ENCODE peak calls at places on chromosomes 2 and 18, in four cellular contexts. I, T, W and D are unnamed samples.
A peak's percentile ranks its signal among the peaks of the same experiment; 100 is the strongest.

GRCh38 chr2:10930731-10931516 is 19.2 kb downstream of the KCNF1 start:
- DNase-seq in I (no peak), T (no peak), W (no peak), D (peak; percentile 19)

GRCh38 chr18:36532394-36532793 is 234.9 kb downstream of the FHOD3 start:
- DNase-seq in I (no peak), T (no peak), W (no peak), D (peak; percentile 82)

GRCh38 chr2:102473020-102473419 is at the start of gene SLC9A4:
- DNase-seq in I (peak; percentile 52), T (peak; percentile 51), W (peak; percentile 27), D (peak; percentile 9)

GRCh38 chr2:212427031-212427430 is 111.6 kb downstream of the ERBB4 start:
- DNase-seq in I (no peak), T (no peak), W (no peak), D (no peak)

GRCh38 chr18:37408676-37409305 is 156.8 kb downstream of the CELF4 start:
- DNase-seq in I (no peak), T (no peak), W (no peak), D (no peak)

GRCh38 chr2:181900007-181900651 is 8.6 kb downstream of the ITPRID2 start:
- DNase-seq in I (peak; percentile 47), T (no peak), W (no peak), D (no peak)

GRCh38 chr2:12430036-12430795 is 286.5 kb upstream of the TRIB2 start:
- DNase-seq in I (no peak), T (no peak), W (no peak), D (peak; percentile 64)

GRCh38 chr2:25822190-25823117 is 55.8 kb downstream of the ASXL2 start:
- DNase-seq in I (no peak), T (no peak), W (no peak), D (peak; percentile 10)

GRCh38 chr18:21747764-21748693 is 7.4 kb downstream of the MIB1 start:
- DNase-seq in I (no peak), T (no peak), W (no peak), D (no peak)

GRCh38 chr2:204069804-204070203 is 133.2 kb downstream of the ICOS start:
- DNase-seq in I (no peak), T (no peak), W (no peak), D (no peak)

GRCh38 chr2:28639836-28640235 is 111.8 kb upstream of the PPP1CB start:
- DNase-seq in I (peak; percentile 75), T (no peak), W (no peak), D (no peak)

GRCh38 chr18:48027401-48027931 is 97.0 kb upstream of the SMAD2 start:
- DNase-seq in I (no peak), T (no peak), W (no peak), D (no peak)

GRCh38 chr2:52502476-52502860 is 1265.1 kb upstream of the CHAC2 start:
- DNase-seq in I (no peak), T (no peak), W (no peak), D (no peak)

GRCh38 chr2:26068602-26069298 is 34.9 kb downstream of the RAB10 start:
- DNase-seq in I (peak; percentile 56), T (peak; percentile 67), W (peak; percentile 45), D (peak; percentile 91)

GRCh38 chr2:190697421-190697820 is 48.5 kb downstream of the NAB1 start:
- DNase-seq in I (no peak), T (no peak), W (no peak), D (no peak)

GRCh38 chr2:232927793-232928563 is 57.9 kb downstream of the SNORC start:
- DNase-seq in I (no peak), T (peak; percentile 60), W (no peak), D (no peak)

GRCh38 chr2:237735762-237736161 is 62.8 kb upstream of the RBM44 start:
- DNase-seq in I (no peak), T (no peak), W (no peak), D (no peak)

GRCh38 chr2:227160164-227160563 is 3.8 kb downstream of the COL4A4 start:
- DNase-seq in I (no peak), T (no peak), W (no peak), D (no peak)
- TF ChIP-seq CTCF in I (no peak), T (no peak), W (no peak), D (no peak)

GRCh38 chr2:134197445-134197844 is 56.4 kb upstream of the MGAT5 start:
- DNase-seq in I (no peak), T (no peak), W (no peak), D (no peak)
- H3K79me2 ChIP-seq in I (peaks cover 42% of the 10 kb centered on the region), T (no peaks in the 10 kb centered on the region), W (peaks cover 26% of the 10 kb centered on the region), D (peaks cover 13% of the 10 kb centered on the region)

DNA sequence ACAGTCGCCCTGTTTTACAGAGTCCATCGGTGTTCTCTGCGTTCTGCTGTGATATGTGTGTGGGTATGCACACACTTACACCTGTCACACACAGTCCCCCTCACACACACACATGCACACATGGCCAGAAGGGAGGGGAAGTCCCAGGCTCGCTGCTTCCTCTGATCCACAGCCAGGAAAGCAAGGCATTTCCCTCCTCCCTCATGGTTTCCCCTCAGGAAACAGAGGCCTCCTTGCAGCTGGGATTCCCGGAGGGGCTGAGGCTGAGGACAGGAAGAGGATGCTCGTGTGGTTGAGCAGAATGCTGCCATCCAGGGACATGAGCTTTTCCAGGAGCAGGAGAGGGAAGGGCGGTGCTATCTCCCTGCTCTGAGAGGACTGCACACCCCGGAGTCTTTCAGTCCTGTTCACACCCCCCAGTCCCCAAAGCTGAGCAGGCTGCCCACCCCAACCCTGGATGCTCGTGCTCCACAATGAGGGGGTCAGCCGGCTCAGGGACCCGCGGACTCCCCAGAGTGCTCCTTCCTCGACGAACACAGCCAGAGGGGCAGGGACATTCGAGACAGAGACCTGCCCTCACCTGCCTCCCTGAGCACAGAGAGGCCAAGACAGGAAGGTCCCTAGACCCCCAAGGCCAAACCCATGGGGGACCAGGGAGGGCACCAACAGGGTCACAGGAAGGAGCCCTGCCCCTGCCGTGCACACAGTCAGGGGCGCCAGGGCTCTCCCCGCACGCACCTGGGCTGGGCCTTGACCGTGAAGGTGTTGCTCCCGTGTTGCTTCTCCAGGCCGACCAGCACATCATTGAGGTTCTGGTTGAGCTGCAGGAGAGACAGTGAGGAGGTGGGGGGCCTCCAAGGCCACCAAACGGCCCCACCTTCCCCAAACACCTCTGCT is 45.3 kb downstream of the BIN1 start:
- DNase-seq in I (no peak), T (no peak), W (no peak), D (no peak)
- TF ChIP-seq CTCF in I (no peak), T (no peak), W (no peak), D (no peak)

GRCh38 chr18:9715974-9716373 is 7.9 kb downstream of the RAB31 start:
- DNase-seq in I (no peak), T (no peak), W (no peak), D (no peak)
- H3K79me2 ChIP-seq in I (no peaks in the 10 kb centered on the region), T (peaks cover 71% of the 10 kb centered on the region), W (no peaks in the 10 kb centered on the region), D (peaks cover 88% of the 10 kb centered on the region)

DNA sequence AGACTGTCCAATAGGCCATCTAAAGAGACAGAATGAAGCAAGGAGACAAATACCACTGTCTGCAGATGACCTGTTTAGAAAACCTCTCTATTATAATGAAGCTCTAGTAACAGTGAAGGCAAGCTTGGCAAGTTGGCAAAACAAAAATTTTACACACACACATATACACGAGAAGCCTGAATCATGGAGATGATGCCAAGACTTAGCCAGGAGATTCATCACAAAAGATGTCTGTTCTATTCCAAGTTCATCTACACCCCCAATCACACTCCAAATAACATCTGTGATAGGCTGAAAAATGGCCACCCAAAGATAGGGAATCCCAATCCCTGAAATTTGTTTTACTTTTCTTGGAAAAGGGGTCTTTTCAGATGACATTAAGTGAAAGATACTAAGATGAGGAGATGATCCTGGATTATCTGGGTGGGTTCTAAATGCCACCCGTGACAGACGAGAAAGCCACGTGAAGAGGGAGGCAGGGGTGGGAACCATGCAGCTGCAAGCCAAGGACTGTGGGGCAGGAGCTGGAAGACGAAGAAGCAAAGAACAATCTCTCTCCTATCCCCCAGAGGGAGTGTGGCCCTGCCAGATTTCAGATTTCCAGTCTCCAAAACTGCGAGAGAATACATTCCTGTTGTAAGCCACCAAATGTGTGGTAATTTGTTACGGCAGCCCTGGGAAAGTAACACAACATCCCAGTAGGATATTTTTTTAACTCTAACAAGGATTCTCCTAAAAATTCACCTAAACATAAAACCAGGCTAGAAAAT is 20.0 kb downstream of the HDLBP start:
- DNase-seq in I (no peak), T (no peak), W (no peak), D (no peak)
- TF ChIP-seq CTCF in I (no peak), T (no peak), W (no peak), D (no peak)

DNA sequence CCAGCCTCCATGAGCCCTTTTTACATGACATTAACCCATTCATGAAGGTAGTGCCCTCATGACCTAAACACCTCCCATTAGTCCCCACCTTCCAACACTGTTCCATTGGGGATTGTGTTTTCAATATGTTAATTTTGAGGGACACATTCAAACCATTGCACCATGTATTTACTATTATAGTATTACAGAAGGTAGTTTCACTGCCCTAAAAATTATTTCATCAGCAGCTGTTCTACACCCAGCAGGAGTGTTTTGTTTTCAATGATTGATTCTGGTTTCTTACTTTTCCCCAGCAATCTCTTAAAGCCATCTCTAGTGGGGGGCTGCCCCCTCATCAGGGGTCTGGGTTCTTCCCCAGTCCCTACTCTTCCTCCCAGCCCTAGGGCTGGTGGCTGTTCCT is 71.9 kb downstream of the CERS6 start:
- DNase-seq in I (no peak), T (no peak), W (no peak), D (no peak)
- H3K79me2 ChIP-seq in I (peaks cover 27% of the 10 kb centered on the region), T (peaks cover 13% of the 10 kb centered on the region), W (no peaks in the 10 kb centered on the region), D (peaks cover 5% of the 10 kb centered on the region)

GRCh38 chr2:63983986-63984605 is 35.1 kb downstream of the VPS54 start:
- DNase-seq in I (peak; percentile 98), T (no peak), W (no peak), D (peak; percentile 2)
- TF ChIP-seq CTCF in I (no peak), T (no peak), W (no peak), D (no peak)